ENCODE peak calls at places on chromosomes 5 and 9, in seven cellular contexts. A is NCI-H1092, O is left kidney, P is spleen, U is heart left ventricle, V is SK-N-SH, Y is posterior vena cava. G is an unnamed sample.

GRCh38 chr5:6711409-6712135 is 1.7 kb upstream of the TENT4A start:
- DNase-seq in A (no peak), O (no peak), P (no peak), U (no peak), V (no peak), Y (no peak), G (no peak)

GRCh38 chr5:135437796-135438560 is 9.2 kb downstream of the DCANP1 start:
- DNase-seq in A (peak; percentile 62), O (no peak), P (peak; percentile 63), U (peak; percentile 58), V (no peak), Y (peak; percentile 76), G (no peak)

GRCh38 chr5:135051399-135051798 is 17.4 kb upstream of the PITX1 start:
- DNase-seq in A (no peak), O (no peak), P (no peak), U (no peak), V (no peak), Y (no peak), G (no peak)

GRCh38 chr5:66757219-66757833 is 161.1 kb downstream of the MAST4 start:
- DNase-seq in A (peak; percentile 5), O (peak; percentile 80), P (no peak), U (peak; percentile 45), V (peak; percentile 50), Y (no peak), G (peak; percentile 19)

GRCh38 chr5:54553659-54554207 is 36.2 kb downstream of the SNX18 start:
- DNase-seq in A (no peak), O (peak; percentile 27), P (no peak), U (no peak), V (no peak), Y (no peak), G (no peak)

GRCh38 chr5:32278403-32278802 is 34.3 kb downstream of the MTMR12 start:
- DNase-seq in A (no peak), O (no peak), P (no peak), U (no peak), V (no peak), Y (no peak), G (no peak)

GRCh38 chr5:27702339-27702820 is 664.0 kb upstream of the CDH9 start:
- DNase-seq in A (no peak), O (peak; percentile 5), P (no peak), U (no peak), V (no peak), Y (no peak), G (no peak)

GRCh38 chr9:3191715-3192114 is 334.1 kb downstream of the RFX3 start:
- DNase-seq in A (peak; percentile 63), O (no peak), P (no peak), U (no peak), V (no peak), Y (no peak), G (peak; percentile 81)

GRCh38 chr5:149646564-149646963 is 65.3 kb downstream of the ARHGEF37 start:
- DNase-seq in A (peak; percentile 88), O (peak; percentile 71), P (no peak), U (no peak), V (peak; percentile 80), Y (no peak), G (no peak)

GRCh38 chr5:149363936-149364335 is 6.1 kb downstream of the PCYOX1L start:
- DNase-seq in A (no peak), O (no peak), P (no peak), U (no peak), V (no peak), Y (no peak), G (no peak)

GRCh38 chr9:30197954-30198353 is 2186.5 kb upstream of the ACO1 start:
- DNase-seq in A (peak; percentile 3), O (peak; percentile 3), P (no peak), U (no peak), V (no peak), Y (no peak), G (no peak)

GRCh38 chr5:8633706-8634105 is 764.8 kb downstream of the MTRR start:
- DNase-seq in A (no peak), O (peak; percentile 8), P (no peak), U (no peak), V (no peak), Y (no peak), G (no peak)

GRCh38 chr5:170329524-170329923 is 31.9 kb upstream of the LCP2 start:
- DNase-seq in A (no peak), O (no peak), P (no peak), U (no peak), V (no peak), Y (no peak), G (no peak)

GRCh38 chr5:135019314-135019713 is 14.7 kb downstream of the PITX1 start:
- DNase-seq in A (no peak), O (no peak), P (peak; percentile 58), U (peak; percentile 11), V (no peak), Y (peak; percentile 59), G (no peak)

GRCh38 chr5:31153523-31153922 is 40.0 kb upstream of the CDH6 start:
- DNase-seq in A (no peak), O (no peak), P (no peak), U (no peak), V (no peak), Y (no peak), G (no peak)

GRCh38 chr5:80569961-80570786 is at the start of gene ANKRD34B:
- DNase-seq in A (no peak), O (peak; percentile 78), P (peak; percentile 86), U (no peak), V (peak; percentile 79), Y (peak; percentile 82), G (no peak)

GRCh38 chr9:38685535-38685934 is 34.4 kb downstream of the FAM240B start:
- DNase-seq in A (no peak), O (no peak), P (no peak), U (no peak), V (no peak), Y (no peak), G (no peak)

GRCh38 chr9:114046237-114046755 is 31.8 kb downstream of the AMBP start:
- DNase-seq in A (no peak), O (no peak), P (no peak), U (no peak), V (no peak), Y (no peak), G (no peak)

GRCh38 chr9:81565609-81566008 is 123.7 kb downstream of the TLE1 start:
- DNase-seq in A (no peak), O (no peak), P (no peak), U (no peak), V (no peak), Y (no peak), G (no peak)

GRCh38 chr5:149039501-149039900 is 23.4 kb downstream of the SH3TC2 start:
- DNase-seq in A (no peak), O (no peak), P (no peak), U (no peak), V (no peak), Y (no peak), G (no peak)

GRCh38 chr5:136031713-136032112 is 2.9 kb downstream of the TGFBI start:
- DNase-seq in A (no peak), O (peak; percentile 43), P (peak; percentile 31), U (no peak), V (no peak), Y (no peak), G (no peak)

GRCh38 chr5:108749130-108749861 is 1.6 kb downstream of the FER start:
- DNase-seq in A (peak; percentile 30), O (peak; percentile 88), P (no peak), U (no peak), V (peak; percentile 85), Y (no peak), G (no peak)

GRCh38 chr9:37251452-37251851 is 131.1 kb downstream of the ZCCHC7 start:
- DNase-seq in A (peak; percentile 27), O (peak; percentile 71), P (no peak), U (no peak), V (no peak), Y (no peak), G (no peak)

GRCh38 chr5:142296914-142297417 is 27.9 kb downstream of the SPRY4 start:
- DNase-seq in A (no peak), O (peak; percentile 77), P (no peak), U (peak; percentile 70), V (no peak), Y (no peak), G (no peak)

GRCh38 chr5:61322738-61323429 is 9.2 kb upstream of the ZSWIM6 start:
- DNase-seq in A (no peak), O (no peak), P (no peak), U (peak; percentile 28), V (no peak), Y (no peak), G (no peak)

GRCh38 chr5:861442-862366 is 10.9 kb upstream of the ZDHHC11 start:
- DNase-seq in A (no peak), O (no peak), P (no peak), U (no peak), V (no peak), Y (no peak), G (no peak)

GRCh38 chr5:68239485-68239884 is 23.9 kb downstream of the PIK3R1 start:
- DNase-seq in A (no peak), O (peak; percentile 69), P (peak; percentile 92), U (peak; percentile 70), V (peak; percentile 72), Y (peak; percentile 92), G (no peak)

GRCh38 chr5:57850109-57850508 is 367.5 kb upstream of the ACTBL2 start:
- DNase-seq in A (no peak), O (no peak), P (no peak), U (no peak), V (no peak), Y (no peak), G (no peak)

GRCh38 chr9:109444771-109445320 is 53.3 kb downstream of the PTPN3 start:
- DNase-seq in A (no peak), O (no peak), P (no peak), U (no peak), V (no peak), Y (no peak), G (no peak)

GRCh38 chr5:170496629-170497028 is 7.2 kb upstream of the KCNIP1 start:
- DNase-seq in A (no peak), O (no peak), P (no peak), U (no peak), V (no peak), Y (no peak), G (no peak)